ENCODE peak calls at places on chromosomes 16 and 17, in ten cellular contexts. T is OCI-LY7, G is mesothelial cell of epicardium, J is lung, U is HFF-Myc, Q is uterus, C is hepatocyte, Y is NB4, N is PC-3, E is cardiac muscle cell. M is an unnamed sample.

GRCh38 chr17:50155115-50155819 is 4.8 kb upstream of the PPP1R9B start:
- DNase-seq in J (no peak), Q (peak; percentile 70), C (peak; percentile 60), U (no peak), N (no peak), Y (peak; percentile 42), T (no peak), G (no peak), E (no peak), M (peak; percentile 49)

GRCh38 chr16:23863511-23864422 is 28.0 kb downstream of the PRKCB start:
- DNase-seq in Y (peak; percentile 87), J (no peak), U (no peak), C (no peak), N (no peak), T (peak; percentile 86), Q (no peak), E (no peak), G (no peak), M (no peak)

GRCh38 chr16:14151256-14152030 is 80.3 kb downstream of the MRTFB start:
- DNase-seq in U (no peak), Q (no peak), J (no peak), T (no peak), Y (no peak), E (no peak), G (no peak), C (no peak), N (no peak), M (no peak)

GRCh38 chr17:76094046-76094445 is 9.5 kb downstream of the EXOC7 start:
- DNase-seq in J (no peak), Y (no peak), Q (no peak), E (no peak), U (no peak), G (no peak), C (no peak), T (no peak), N (no peak), M (no peak)

GRCh38 chr16:85496145-85496544 is 117.0 kb upstream of the GSE1 start:
- DNase-seq in T (no peak), E (no peak), U (no peak), J (no peak), C (no peak), N (no peak), Y (no peak), Q (no peak), G (no peak), M (no peak)

GRCh38 chr16:19488213-19488640 is 33.7 kb downstream of the GDE1 start:
- DNase-seq in J (no peak), U (no peak), T (no peak), N (no peak), C (peak; percentile 57), Q (no peak), G (no peak), E (no peak), Y (no peak), M (no peak)

GRCh38 chr17:45149037-45149668 is 878 bp downstream of the HEXIM1 start:
- DNase-seq in G (peak; percentile 63), Q (peak; percentile 87), U (no peak), J (peak; percentile 84), E (peak; percentile 91), Y (peak; percentile 92), N (peak; percentile 91), T (peak; percentile 86), C (peak; percentile 95), M (no peak)

GRCh38 chr16:53083123-53083522 is 28.3 kb downstream of the CHD9 start:
- DNase-seq in N (no peak), Y (no peak), J (no peak), G (no peak), C (no peak), E (no peak), T (no peak), U (no peak), Q (no peak), M (no peak)

GRCh38 chr16:55643161-55643970 is 12.4 kb upstream of the SLC6A2 start:
- DNase-seq in E (peak; percentile 15), Q (no peak), U (no peak), J (no peak), G (no peak), T (no peak), N (no peak), Y (no peak), C (no peak), M (no peak)

GRCh38 chr17:29617125-29617480 is 5.6 kb downstream of the CORO6 start:
- DNase-seq in U (no peak), T (peak; percentile 91), Q (no peak), E (peak; percentile 71), G (no peak), N (peak; percentile 81), J (peak; percentile 82), C (peak; percentile 68), Y (peak; percentile 94), M (no peak)

GRCh38 chr16:4410335-4411075 is 5.9 kb downstream of the CORO7 start:
- DNase-seq in T (no peak), Y (no peak), E (no peak), U (peak; percentile 81), J (no peak), Q (no peak), C (peak; percentile 72), G (no peak), N (peak; percentile 86), M (peak; percentile 78)

GRCh38 chr17:77279448-77280303 is 138.9 kb downstream of the SEC14L1 start:
- DNase-seq in G (no peak), T (no peak), J (peak; percentile 62), E (peak; percentile 62), C (peak; percentile 81), N (peak; percentile 73), U (no peak), Y (peak; percentile 58), Q (no peak), M (no peak)
- TF ChIP-seq CTCF in G (no peak), T (no peak), J (no peak), E (peak; percentile 1), C (no peak), N (no peak), U (no peak), Y (no peak), Q (no peak), M (no peak)

GRCh38 chr16:50778284-50779163 is 36.6 kb downstream of the CYLD start:
- DNase-seq in J (no peak), N (no peak), U (no peak), Q (no peak), G (no peak), C (no peak), Y (no peak), E (no peak), T (no peak), M (no peak)

GRCh38 chr16:50781518-50781917 is 39.6 kb downstream of the CYLD start:
- DNase-seq in N (no peak), J (no peak), E (no peak), Y (no peak), T (no peak), C (no peak), U (no peak), Q (no peak), G (no peak), M (no peak)

GRCh38 chr16:50776042-50776441 is 34.2 kb downstream of the CYLD start:
- DNase-seq in Q (no peak), U (no peak), E (no peak), G (no peak), C (peak; percentile 8), J (no peak), N (no peak), T (no peak), Y (no peak), M (no peak)

GRCh38 chr16:50781043-50781442 is 39.2 kb downstream of the CYLD start:
- DNase-seq in U (no peak), T (no peak), Q (no peak), G (no peak), Y (peak; percentile 9), N (peak; percentile 15), E (no peak), J (no peak), C (no peak), M (no peak)
- TF ChIP-seq CTCF in U (peak; percentile 19), T (peak; percentile 43), Q (no peak), G (no peak), Y (peak; percentile 30), N (no peak), E (no peak), J (no peak), C (no peak), M (no peak)

GRCh38 chr16:88060524-88061219 is 109.4 kb downstream of the BANP start:
- DNase-seq in G (peak; percentile 15), Q (no peak), T (no peak), N (no peak), C (no peak), E (no peak), J (no peak), Y (no peak), U (no peak), M (no peak)
- TF ChIP-seq CTCF in G (no peak), Q (no peak), T (peak; percentile 56), N (peak; percentile 25), C (no peak), E (no peak), J (no peak), Y (peak; percentile 44), U (peak; percentile 2), M (no peak)

GRCh38 chr17:64015447-64015846 is 5.0 kb downstream of the ICAM2 start:
- DNase-seq in T (no peak), G (no peak), Q (no peak), U (no peak), C (no peak), N (no peak), J (no peak), E (no peak), Y (no peak), M (no peak)

GRCh38 chr17:64016248-64016784 is 4.1 kb downstream of the ICAM2 start:
- DNase-seq in C (no peak), Y (no peak), T (peak; percentile 49), Q (no peak), G (no peak), E (no peak), J (no peak), U (no peak), N (no peak), M (no peak)

GRCh38 chr17:64019486-64020067 is 856 bp downstream of the ICAM2 start:
- DNase-seq in Q (no peak), T (no peak), C (no peak), J (no peak), G (no peak), Y (no peak), E (no peak), N (no peak), U (no peak), M (no peak)

GRCh38 chr17:64016974-64017373 is 3.5 kb downstream of the ICAM2 start:
- DNase-seq in J (no peak), G (no peak), N (no peak), U (no peak), Y (no peak), E (no peak), Q (no peak), T (no peak), C (no peak), M (no peak)

DNA sequence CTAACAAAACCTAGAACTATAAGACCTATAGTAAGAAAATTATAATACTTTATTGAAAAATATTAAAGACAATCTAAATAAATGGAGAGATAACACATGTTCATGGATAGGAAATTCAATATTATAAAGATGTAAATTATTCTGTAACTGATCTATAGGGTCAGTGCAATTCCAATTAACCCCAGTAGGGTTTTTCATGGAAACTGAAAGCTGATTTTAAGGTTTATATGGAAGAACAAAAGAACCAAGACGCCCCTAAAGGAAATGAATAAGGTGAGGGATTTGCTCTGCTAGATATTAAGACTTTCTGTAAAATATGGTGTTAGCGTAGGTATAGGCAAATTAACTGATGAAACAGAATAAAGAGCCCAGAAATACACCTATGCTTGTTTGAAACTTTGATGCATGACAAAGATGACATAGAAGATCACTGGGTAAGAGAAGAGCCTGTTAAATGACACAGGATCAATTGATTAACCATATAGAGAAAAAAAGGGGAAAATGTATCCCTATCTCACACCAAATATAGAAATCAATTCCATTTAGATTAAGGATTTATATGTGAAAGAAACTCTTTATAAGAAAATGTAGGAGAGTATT is 3.0 kb downstream of the ICAM2 start:
- DNase-seq in T (no peak), N (peak; percentile 37), G (no peak), U (no peak), Q (no peak), J (no peak), Y (no peak), E (no peak), C (no peak), M (no peak)
- TF ChIP-seq CTCF in T (peak; percentile 66), N (peak; percentile 53), G (peak; percentile 74), U (no peak), Q (no peak), J (no peak), Y (no peak), E (peak; percentile 19), C (no peak), M (peak; percentile 3)